ENCODE peak calls at places on chromosomes 3 and 15, in five cellular contexts. O is astrocyte of the spinal cord; X is ELR; T is activated T-helper 9 cell treated with anti-CD3 and anti-CD28 coated beads, Interleukin-2, amount 50 U/mL, for 16 hours; H is cardiac fibroblast. E is an unnamed sample.

GRCh38 chr3:29128004-29128403 is 152.9 kb upstream of the RBMS3 start:
- DNase-seq in O (peak; percentile 68), T (no peak), H (peak; percentile 5), X (no peak), E (peak; percentile 4)

GRCh38 chr3:78879516-78879860 is 888.3 kb downstream of the ROBO1 start:
- DNase-seq in T (no peak), H (no peak), O (no peak), X (no peak), E (no peak)

GRCh38 chr15:34709866-34710265 is 44.9 kb downstream of the GJD2 start:
- DNase-seq in X (peak; percentile 46), T (no peak), H (no peak), O (peak; percentile 11), E (peak; percentile 26)

GRCh38 chr3:11445883-11446282 is 173.7 kb downstream of the ATG7 start:
- DNase-seq in T (no peak), X (no peak), O (peak; percentile 64), H (peak; percentile 52), E (no peak)

GRCh38 chr3:64308931-64309330 is 83.7 kb upstream of the PRICKLE2 start:
- DNase-seq in O (no peak), X (no peak), H (no peak), T (no peak), E (no peak)

GRCh38 chr15:63264685-63265302 is 12.6 kb upstream of the APH1B start:
- DNase-seq in X (no peak), H (peak; percentile 77), O (no peak), T (no peak), E (no peak)

GRCh38 chr3:172707967-172708366 is 2.9 kb downstream of the NCEH1 start:
- DNase-seq in O (peak; percentile 56), T (no peak), X (peak; percentile 57), H (peak; percentile 77), E (peak; percentile 61)

GRCh38 chr3:105688821-105689220 is 180.0 kb downstream of the CBLB start:
- DNase-seq in T (no peak), H (peak; percentile 7), O (peak; percentile 10), X (no peak), E (no peak)

GRCh38 chr3:12994607-12995388 is 78.4 kb downstream of the IQSEC1 start:
- DNase-seq in H (peak; percentile 75), O (peak; percentile 68), X (peak; percentile 77), T (peak; percentile 83), E (peak; percentile 95)

GRCh38 chr15:71701808-71702207 is 108.5 kb upstream of the NR2E3 start:
- DNase-seq in X (no peak), O (no peak), H (no peak), T (no peak), E (no peak)

GRCh38 chr15:88902491-88902835 is 7.1 kb upstream of the HAPLN3 start:
- DNase-seq in X (no peak), H (no peak), O (no peak), T (no peak), E (no peak)

GRCh38 chr3:60935709-60936108 is 315.5 kb downstream of the FHIT start:
- DNase-seq in X (peak; percentile 25), H (peak; percentile 11), T (no peak), O (peak; percentile 64), E (peak; percentile 30)

GRCh38 chr3:118842147-118842863 is 192.3 kb downstream of the IGSF11 start:
- DNase-seq in O (peak; percentile 1), X (peak; percentile 12), H (no peak), T (no peak), E (peak; percentile 26)

GRCh38 chr15:62889734-62890505 is 152.6 kb upstream of the TPM1 start:
- DNase-seq in X (no peak), O (peak; percentile 63), H (peak; percentile 49), T (no peak), E (peak; percentile 86)

GRCh38 chr3:46566040-46566631 is at the start of gene LRRC2:
- DNase-seq in X (peak; percentile 64), H (peak; percentile 79), O (peak; percentile 62), T (no peak), E (peak; percentile 69)

GRCh38 chr15:50287324-50288116 is 22.0 kb upstream of the HDC start:
- DNase-seq in H (no peak), O (no peak), X (no peak), T (no peak), E (no peak)

GRCh38 chr3:133469140-133469731 is 69.4 kb downstream of the BFSP2 start:
- DNase-seq in O (no peak), X (no peak), H (peak; percentile 45), T (no peak), E (no peak)

GRCh38 chr3:66037330-66037985 is 1.3 kb downstream of the MAGI1 start:
- DNase-seq in H (peak; percentile 62), X (peak; percentile 71), O (peak; percentile 38), T (no peak), E (peak; percentile 79)

GRCh38 chr3:129014148-129014547 is 13.0 kb downstream of the EFCC1 start:
- DNase-seq in O (no peak), H (no peak), T (no peak), X (no peak), E (peak; percentile 9)

GRCh38 chr3:278300-279064 is 81.9 kb downstream of the CHL1 start:
- DNase-seq in T (no peak), H (no peak), O (no peak), X (no peak), E (no peak)

GRCh38 chr3:27914199-27914598 is 192.1 kb upstream of the EOMES start:
- DNase-seq in X (peak; percentile 9), O (no peak), T (no peak), H (peak; percentile 8), E (no peak)

GRCh38 chr15:56631765-56632164 is 101.5 kb downstream of the ZNF280D start:
- DNase-seq in T (no peak), X (no peak), H (no peak), O (no peak), E (no peak)

GRCh38 chr15:63532307-63532744 is 27.9 kb downstream of the USP3 start:
- DNase-seq in T (no peak), X (no peak), H (no peak), O (no peak), E (no peak)

GRCh38 chr15:36468746-36469145 is 110.7 kb upstream of the CDIN1 start:
- DNase-seq in H (peak; percentile 72), X (peak; percentile 53), O (peak; percentile 94), T (no peak), E (peak; percentile 90)

GRCh38 chr3:187783098-187783497 is 37.8 kb upstream of the BCL6 start:
- DNase-seq in O (peak; percentile 93), H (peak; percentile 89), X (peak; percentile 81), T (no peak), E (peak; percentile 93)

GRCh38 chr3:21913791-21914190 is 162.8 kb upstream of the ZNF385D start:
- DNase-seq in H (peak; percentile 36), T (no peak), O (peak; percentile 54), X (no peak), E (peak; percentile 64)

GRCh38 chr15:40991355-40991754 is 38.1 kb downstream of the CHAC1 start:
- DNase-seq in H (no peak), T (no peak), X (no peak), O (no peak), E (no peak)

GRCh38 chr3:180619723-180620122 is 17.8 kb downstream of the TTC14 start:
- DNase-seq in H (no peak), X (no peak), O (peak; percentile 76), T (no peak), E (peak; percentile 50)

GRCh38 chr15:58546066-58546591 is 114.3 kb downstream of the LIPC start:
- DNase-seq in O (no peak), T (no peak), X (no peak), H (peak; percentile 27), E (no peak)

GRCh38 chr3:187742351-187743171 is 2.7 kb downstream of the BCL6 start:
- DNase-seq in X (peak; percentile 24), T (no peak), O (peak; percentile 63), H (peak; percentile 52), E (peak; percentile 41)

GRCh38 chr15:32700501-32701150 is 17.2 kb upstream of the GREM1 start:
- DNase-seq in T (no peak), X (peak; percentile 49), H (no peak), O (no peak), E (no peak)

GRCh38 chr3:60431599-60431958 is 819.7 kb downstream of the FHIT start:
- DNase-seq in H (peak; percentile 56), X (no peak), O (no peak), T (no peak), E (peak; percentile 10)

GRCh38 chr15:69757186-69757585 is 304.6 kb downstream of the RPLP1 start:
- DNase-seq in O (no peak), X (peak; percentile 47), T (peak; percentile 68), H (no peak), E (peak; percentile 46)

GRCh38 chr3:103629391-103629790 is 1194.6 kb downstream of the ZPLD1 start:
- DNase-seq in H (no peak), X (peak; percentile 66), T (no peak), O (no peak), E (no peak)

GRCh38 chr15:101108791-101109190 is 143.1 kb downstream of the CHSY1 start:
- DNase-seq in H (no peak), X (no peak), O (no peak), T (no peak), E (no peak)

GRCh38 chr3:66499881-66500574 is 794 bp downstream of the LRIG1 start:
- DNase-seq in X (peak; percentile 40), T (peak; percentile 31), H (peak; percentile 14), O (no peak), E (peak; percentile 71)

GRCh38 chr15:80247320-80247719 is 4.7 kb downstream of the CTXND1 start:
- DNase-seq in O (no peak), X (no peak), T (no peak), H (no peak), E (no peak)

GRCh38 chr15:84821501-84822021 is 4.4 kb downstream of the ALPK3 start:
- DNase-seq in O (no peak), H (peak; percentile 69), T (no peak), X (no peak), E (no peak)

E was measured in astrocyte of the hippocampus.